ENCODE peak calls at places on chromosomes 12 and 14, in seven cellular contexts. One of them, this sample, is unnamed.

GRCh38 chr14:93629636-93630035 is 158.6 kb downstream of the PRIMA1 start:
- DNase-seq in right atrium auricular region: no peak
- DNase-seq in lung: no peak
- DNase-seq in dorsolateral prefrontal cortex: no peak
- DNase-seq in GM20000: no peak
- DNase-seq in stomach: no peak
- DNase-seq in lower leg skin: no peak
- DNase-seq in this sample: no peak

GRCh38 chr12:51788876-51789275 is 59.6 kb downstream of the FIGNL2 start:
- DNase-seq in GM20000: no peak
- DNase-seq in stomach: no peak
- DNase-seq in lower leg skin: no peak
- DNase-seq in lung: no peak
- DNase-seq in dorsolateral prefrontal cortex: no peak
- DNase-seq in right atrium auricular region: no peak
- DNase-seq in this sample: no peak

GRCh38 chr12:89567691-89568239 is 41.9 kb upstream of the POC1B start:
- DNase-seq in lung: no peak
- DNase-seq in right atrium auricular region: no peak
- DNase-seq in stomach: no peak
- DNase-seq in lower leg skin: no peak
- DNase-seq in GM20000: no peak
- DNase-seq in dorsolateral prefrontal cortex: no peak
- DNase-seq in this sample: no peak

GRCh38 chr12:67940780-67941243 is 48.4 kb upstream of the IFNG-AS1 start:
- DNase-seq in dorsolateral prefrontal cortex: no peak
- DNase-seq in right atrium auricular region: no peak
- DNase-seq in lower leg skin: no peak
- DNase-seq in GM20000: no peak
- DNase-seq in lung: peak; percentile 32
- DNase-seq in stomach: peak; percentile 36
- DNase-seq in this sample: no peak

GRCh38 chr14:39442293-39442692 is 10.1 kb upstream of the FBXO33 start:
- DNase-seq in stomach: no peak
- DNase-seq in lower leg skin: no peak
- DNase-seq in dorsolateral prefrontal cortex: no peak
- DNase-seq in lung: no peak
- DNase-seq in right atrium auricular region: peak; percentile 74
- DNase-seq in GM20000: no peak
- DNase-seq in this sample: no peak

GRCh38 chr14:102838531-102838930 is 61.3 kb downstream of the TRAF3 start:
- DNase-seq in dorsolateral prefrontal cortex: no peak
- DNase-seq in GM20000: no peak
- DNase-seq in lower leg skin: no peak
- DNase-seq in right atrium auricular region: no peak
- DNase-seq in stomach: no peak
- DNase-seq in lung: no peak
- DNase-seq in this sample: no peak

GRCh38 chr14:69956970-69957369 is 77.8 kb downstream of the SMOC1 start:
- DNase-seq in GM20000: no peak
- DNase-seq in lower leg skin: no peak
- DNase-seq in lung: no peak
- DNase-seq in stomach: no peak
- DNase-seq in right atrium auricular region: no peak
- DNase-seq in dorsolateral prefrontal cortex: no peak
- DNase-seq in this sample: no peak

GRCh38 chr14:68464716-68465115 is 328.2 kb downstream of the ZFP36L1 start:
- DNase-seq in stomach: no peak
- DNase-seq in lower leg skin: no peak
- DNase-seq in dorsolateral prefrontal cortex: no peak
- DNase-seq in lung: no peak
- DNase-seq in GM20000: no peak
- DNase-seq in right atrium auricular region: no peak
- DNase-seq in this sample: no peak

GRCh38 chr14:74618078-74618952 is 6.3 kb upstream of the LTBP2 start:
- DNase-seq in lower leg skin: peak; percentile 74
- DNase-seq in GM20000: no peak
- DNase-seq in lung: peak; percentile 63
- DNase-seq in stomach: peak; percentile 48
- DNase-seq in dorsolateral prefrontal cortex: no peak
- DNase-seq in right atrium auricular region: no peak
- DNase-seq in this sample: no peak
- TF ChIP-seq CTCF in lower leg skin: no peak
- TF ChIP-seq CTCF in GM20000: no peak
- TF ChIP-seq CTCF in lung: no peak
- TF ChIP-seq CTCF in stomach: no peak
- TF ChIP-seq CTCF in dorsolateral prefrontal cortex: no peak
- TF ChIP-seq CTCF in right atrium auricular region: no peak
- TF ChIP-seq CTCF in this sample: no peak

GRCh38 chr12:56117778-56118687 is at the start of gene ZC3H10:
- DNase-seq in lower leg skin: peak; percentile 99
- DNase-seq in stomach: peak; percentile 98
- DNase-seq in GM20000: peak; percentile 94
- DNase-seq in lung: peak; percentile 99
- DNase-seq in dorsolateral prefrontal cortex: peak; percentile 95
- DNase-seq in right atrium auricular region: peak; percentile 100
- DNase-seq in this sample: peak; percentile 96
- TF ChIP-seq CTCF in lower leg skin: peak; percentile 9
- TF ChIP-seq CTCF in stomach: peak; percentile 49
- TF ChIP-seq CTCF in GM20000: peak; percentile 39
- TF ChIP-seq CTCF in lung: peak; percentile 65
- TF ChIP-seq CTCF in dorsolateral prefrontal cortex: peak; percentile 58
- TF ChIP-seq CTCF in right atrium auricular region: no peak
- TF ChIP-seq CTCF in this sample: peak; percentile 55

GRCh38 chr12:114676142-114676741 is 7.7 kb downstream of the TBX3 start:
- DNase-seq in GM20000: no peak
- DNase-seq in stomach: no peak
- DNase-seq in right atrium auricular region: no peak
- DNase-seq in lower leg skin: no peak
- DNase-seq in dorsolateral prefrontal cortex: no peak
- DNase-seq in lung: no peak
- DNase-seq in this sample: no peak
- TF ChIP-seq CTCF in GM20000: no peak
- TF ChIP-seq CTCF in stomach: no peak
- TF ChIP-seq CTCF in right atrium auricular region: no peak
- TF ChIP-seq CTCF in lower leg skin: no peak
- TF ChIP-seq CTCF in dorsolateral prefrontal cortex: no peak
- TF ChIP-seq CTCF in lung: no peak
- TF ChIP-seq CTCF in this sample: no peak

DNA sequence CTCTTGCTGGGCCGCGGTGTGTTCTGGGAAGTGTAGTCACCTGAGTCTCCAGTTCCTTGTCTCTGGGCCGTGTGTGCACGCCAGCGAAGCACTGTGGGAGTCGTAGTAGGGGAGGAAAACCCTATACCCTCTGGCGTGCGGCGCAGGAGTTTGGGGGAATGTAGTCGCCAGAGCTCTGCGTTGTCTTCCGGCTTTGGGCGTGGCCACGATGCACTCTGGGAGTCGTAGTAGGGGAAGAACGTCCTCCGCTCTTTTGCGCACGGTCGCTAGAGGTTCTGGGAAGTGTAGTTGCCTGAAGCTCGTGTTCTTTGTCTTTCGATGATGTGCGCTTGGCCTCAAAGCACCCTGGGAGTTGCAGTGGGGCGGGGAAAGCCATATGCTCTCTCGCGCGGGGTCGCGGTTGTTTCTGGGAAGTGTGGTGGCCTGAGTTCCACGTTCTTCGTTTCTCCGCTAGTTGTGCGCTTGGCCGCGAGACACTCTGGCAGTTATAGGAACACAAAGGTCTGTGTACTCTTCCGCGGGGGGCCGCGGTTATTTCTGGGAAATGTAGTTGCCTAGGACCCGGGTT is 588 bp upstream of the ZNF140 start:
- DNase-seq in lung: peak; percentile 98
- DNase-seq in stomach: peak; percentile 97
- DNase-seq in lower leg skin: peak; percentile 99
- DNase-seq in dorsolateral prefrontal cortex: peak; percentile 97
- DNase-seq in right atrium auricular region: peak; percentile 98
- DNase-seq in GM20000: peak; percentile 84
- DNase-seq in this sample: peak; percentile 82
- TF ChIP-seq CTCF in lung: no peak
- TF ChIP-seq CTCF in stomach: no peak
- TF ChIP-seq CTCF in lower leg skin: no peak
- TF ChIP-seq CTCF in dorsolateral prefrontal cortex: peak; percentile 17
- TF ChIP-seq CTCF in right atrium auricular region: no peak
- TF ChIP-seq CTCF in GM20000: no peak
- TF ChIP-seq CTCF in this sample: peak; percentile 23

GRCh38 chr12:4994622-4995021 is 49.1 kb upstream of the KCNA5 start:
- DNase-seq in stomach: no peak
- DNase-seq in dorsolateral prefrontal cortex: no peak
- DNase-seq in right atrium auricular region: no peak
- DNase-seq in GM20000: no peak
- DNase-seq in lower leg skin: no peak
- DNase-seq in lung: no peak
- DNase-seq in this sample: no peak
- TF ChIP-seq CTCF in stomach: no peak
- TF ChIP-seq CTCF in dorsolateral prefrontal cortex: no peak
- TF ChIP-seq CTCF in right atrium auricular region: no peak
- TF ChIP-seq CTCF in GM20000: no peak
- TF ChIP-seq CTCF in lower leg skin: no peak
- TF ChIP-seq CTCF in lung: no peak
- TF ChIP-seq CTCF in this sample: no peak

GRCh38 chr12:57176139-57176477 is 28.7 kb upstream of the LRP1-AS start:
- DNase-seq in right atrium auricular region: no peak
- DNase-seq in lower leg skin: no peak
- DNase-seq in GM20000: no peak
- DNase-seq in lung: no peak
- DNase-seq in stomach: no peak
- DNase-seq in dorsolateral prefrontal cortex: no peak
- DNase-seq in this sample: no peak
- TF ChIP-seq CTCF in right atrium auricular region: no peak
- TF ChIP-seq CTCF in lower leg skin: no peak
- TF ChIP-seq CTCF in GM20000: no peak
- TF ChIP-seq CTCF in lung: no peak
- TF ChIP-seq CTCF in stomach: no peak
- TF ChIP-seq CTCF in dorsolateral prefrontal cortex: no peak
- TF ChIP-seq CTCF in this sample: no peak

GRCh38 chr12:65988596-65988995 is 142.0 kb downstream of the LLPH start:
- DNase-seq in right atrium auricular region: no peak
- DNase-seq in stomach: no peak
- DNase-seq in dorsolateral prefrontal cortex: no peak
- DNase-seq in lung: no peak
- DNase-seq in lower leg skin: no peak
- DNase-seq in GM20000: no peak
- DNase-seq in this sample: no peak

GRCh38 chr12:65984227-65984479 is 146.4 kb downstream of the LLPH start:
- DNase-seq in stomach: no peak
- DNase-seq in GM20000: no peak
- DNase-seq in lower leg skin: no peak
- DNase-seq in lung: no peak
- DNase-seq in right atrium auricular region: no peak
- DNase-seq in dorsolateral prefrontal cortex: no peak
- DNase-seq in this sample: no peak

GRCh38 chr12:65990592-65990991 is 140.0 kb downstream of the LLPH start:
- DNase-seq in stomach: no peak
- DNase-seq in lung: no peak
- DNase-seq in dorsolateral prefrontal cortex: no peak
- DNase-seq in right atrium auricular region: no peak
- DNase-seq in lower leg skin: no peak
- DNase-seq in GM20000: no peak
- DNase-seq in this sample: no peak

GRCh38 chr12:65986047-65986446 is 144.5 kb downstream of the LLPH start:
- DNase-seq in right atrium auricular region: no peak
- DNase-seq in lower leg skin: no peak
- DNase-seq in stomach: no peak
- DNase-seq in dorsolateral prefrontal cortex: no peak
- DNase-seq in lung: no peak
- DNase-seq in GM20000: no peak
- DNase-seq in this sample: no peak
- TF ChIP-seq CTCF in right atrium auricular region: no peak
- TF ChIP-seq CTCF in lower leg skin: no peak
- TF ChIP-seq CTCF in stomach: no peak
- TF ChIP-seq CTCF in dorsolateral prefrontal cortex: no peak
- TF ChIP-seq CTCF in lung: no peak
- TF ChIP-seq CTCF in GM20000: no peak
- TF ChIP-seq CTCF in this sample: no peak